ENCODE peak calls at places on chromosomes 3 and 15, in eight cellular contexts. S is HepG2; P is stimulated activated CD8-positive, alpha-beta memory T cell treated with anti-CD3 and anti-CD28 coated beads, Interleukin-4, amount 100 ng/mL, for 1 hour; D is midbrain; J is H54; K is fibroblast of pulmonary artery; W is ureter; N is A549. Z is an unnamed sample.

GRCh38 chr15:62607643-62608042 is 434.9 kb upstream of the TPM1 start:
- DNase-seq in S (no peak), W (no peak), J (no peak), K (peak), D (no peak), N (no peak), P (no peak), Z (no peak)

GRCh38 chr3:9783954-9784353 is 8.3 kb downstream of the TADA3 start:
- DNase-seq in J (no peak), K (no peak), P (no peak), N (no peak), W (no peak), D (peak), S (no peak), Z (no peak)

GRCh38 chr15:34799149-34799824 is 3.9 kb upstream of the ACTC1 start:
- DNase-seq in P (no peak), D (no peak), K (peak), S (no peak), J (no peak), W (peak), N (no peak), Z (no peak)

GRCh38 chr3:196016485-196016884 is 65.4 kb downstream of the TFRC start:
- DNase-seq in P (no peak), W (no peak), J (peak), N (no peak), D (no peak), K (peak), S (no peak), Z (no peak)

GRCh38 chr15:94451461-94451860 is 220.1 kb downstream of the MCTP2 start:
- DNase-seq in K (no peak), W (no peak), S (no peak), P (no peak), D (no peak), N (no peak), J (no peak), Z (no peak)

GRCh38 chr3:18351823-18352744 is 73.1 kb downstream of the SATB1 start:
- DNase-seq in P (no peak), K (no peak), S (no peak), D (no peak), J (no peak), W (no peak), N (no peak), Z (no peak)

GRCh38 chr3:44353355-44353924 is 14.9 kb downstream of the TCAIM start:
- DNase-seq in S (no peak), N (no peak), D (no peak), P (no peak), K (no peak), J (no peak), W (no peak), Z (no peak)

GRCh38 chr3:24294150-24294549 is 200.5 kb downstream of the THRB start:
- DNase-seq in J (no peak), D (no peak), W (no peak), K (no peak), N (no peak), S (no peak), P (no peak), Z (no peak)

GRCh38 chr15:51585953-51586352 is 36.6 kb downstream of the DMXL2 start:
- DNase-seq in P (no peak), S (peak), K (no peak), J (no peak), N (no peak), D (no peak), W (no peak), Z (no peak)

GRCh38 chr3:130516645-130517512 is at the start of gene COL6A6:
- DNase-seq in W (no peak), S (no peak), K (no peak), P (no peak), D (no peak), N (no peak), J (no peak), Z (no peak)

GRCh38 chr3:129625071-129625874 is 18.8 kb upstream of the PLXND1 start:
- DNase-seq in P (no peak), W (peak), K (no peak), J (no peak), N (peak), S (no peak), D (no peak), Z (no peak)

GRCh38 chr3:76497636-76498035 is 542.3 kb upstream of the ROBO2 start:
- DNase-seq in P (no peak), N (no peak), S (peak), K (peak), D (no peak), W (no peak), J (peak), Z (no peak)

GRCh38 chr3:43793648-43794372 is 103.1 kb downstream of the ABHD5 start:
- DNase-seq in W (no peak), N (no peak), J (no peak), S (no peak), K (no peak), P (no peak), D (no peak), Z (no peak)

GRCh38 chr3:59502806-59503205 is 453.0 kb upstream of the CFAP20DC start:
- DNase-seq in K (peak), W (no peak), J (peak), D (no peak), P (no peak), S (no peak), N (no peak), Z (no peak)

GRCh38 chr3:21620511-21621395 is 130.3 kb downstream of the ZNF385D start:
- DNase-seq in J (peak), P (no peak), K (no peak), W (no peak), S (no peak), N (no peak), D (no peak), Z (no peak)

GRCh38 chr3:20072422-20072821 is 32.2 kb downstream of the KAT2B start:
- DNase-seq in D (peak), P (no peak), J (no peak), S (peak), N (no peak), K (no peak), W (no peak), Z (no peak)

GRCh38 chr3:192082733-192083660 is 622.0 kb downstream of the PYDC2 start:
- DNase-seq in D (no peak), S (no peak), N (no peak), J (no peak), W (no peak), P (no peak), K (no peak), Z (no peak)

GRCh38 chr3:196969660-196970546 is 1.3 kb upstream of the PIGZ start:
- DNase-seq in D (peak), J (peak), N (peak), P (peak), W (no peak), K (peak), S (no peak), Z (no peak)

GRCh38 chr15:70093481-70094309 is 4.0 kb downstream of the TLE3 start:
- DNase-seq in K (peak), N (no peak), S (no peak), P (no peak), W (no peak), J (no peak), D (peak), Z (no peak)

GRCh38 chr15:83292317-83292716 is 7.9 kb upstream of the BNC1 start:
- DNase-seq in J (no peak), D (no peak), P (no peak), S (no peak), W (no peak), N (no peak), K (peak), Z (no peak)

GRCh38 chr15:77066961-77067690 is 3.8 kb downstream of the TSPAN3 start:
- DNase-seq in D (no peak), N (no peak), K (no peak), W (no peak), J (no peak), S (peak), P (no peak), Z (no peak)

GRCh38 chr15:74541494-74542191 is 623 bp downstream of the ARID3B start:
- DNase-seq in N (no peak), K (peak), W (peak), J (no peak), P (peak), S (peak), D (no peak), Z (peak)

GRCh38 chr15:65824031-65824743 is 32.1 kb upstream of the DENND4A start:
- DNase-seq in S (peak), J (peak), W (no peak), K (peak), N (peak), P (no peak), D (peak), Z (no peak)

GRCh38 chr3:100927775-100928174 is 65.4 kb downstream of the ABI3BP start:
- DNase-seq in P (no peak), D (no peak), S (no peak), J (no peak), N (no peak), K (peak), W (no peak), Z (no peak)

GRCh38 chr3:191425322-191425734 is 35.6 kb upstream of the PYDC2 start:
- DNase-seq in K (peak), N (no peak), W (no peak), J (no peak), P (no peak), S (no peak), D (no peak), Z (no peak)

GRCh38 chr3:14123308-14124222 is 1.1 kb downstream of the CHCHD4 start:
- DNase-seq in J (no peak), P (no peak), S (no peak), K (no peak), D (no peak), N (no peak), W (no peak), Z (no peak)

GRCh38 chr3:133883657-133884546 is 11.8 kb downstream of the RAB6B start:
- DNase-seq in D (no peak), S (no peak), K (no peak), W (no peak), J (no peak), P (no peak), N (no peak), Z (no peak)

GRCh38 chr3:30623375-30623774 is 17.0 kb downstream of the TGFBR2 start:
- DNase-seq in P (no peak), N (no peak), D (no peak), S (no peak), W (no peak), K (no peak), J (no peak), Z (no peak)

GRCh38 chr3:123880998-123881561 is 3.1 kb downstream of the MYLK start:
- DNase-seq in S (peak), W (no peak), P (no peak), K (peak), D (no peak), N (peak), J (peak), Z (no peak)

GRCh38 chr3:131053021-131053420 is 26.3 kb downstream of the NEK11 start:
- DNase-seq in J (no peak), P (no peak), D (peak), K (peak), N (no peak), S (no peak), W (no peak), Z (no peak)